ENCODE peak calls at places on chromosome X, in five cellular contexts. One of them, this sample, is unnamed.

GRCh38 chrX:19291086-19291485 is 52.6 kb upstream of the PDHA1 start:
- DNase-seq in activated CD4-positive, alpha-beta T cell treated with anti-CD3 and anti-CD28 coated beads for 1 hour: no peak
- DNase-seq in NCI-H1436: no peak
- DNase-seq in cardiac muscle cell: no peak
- DNase-seq in choroid plexus epithelial cell: no peak
- DNase-seq in this sample: no peak

GRCh38 chrX:115067812-115068211 is 50.4 kb upstream of the IL13RA2 start:
- DNase-seq in activated CD4-positive, alpha-beta T cell treated with anti-CD3 and anti-CD28 coated beads for 1 hour: no peak
- DNase-seq in NCI-H1436: no peak
- DNase-seq in cardiac muscle cell: no peak
- DNase-seq in choroid plexus epithelial cell: peak; percentile 14
- DNase-seq in this sample: no peak

GRCh38 chrX:14064632-14065432 is 35.1 kb upstream of the GEMIN8 start:
- DNase-seq in activated CD4-positive, alpha-beta T cell treated with anti-CD3 and anti-CD28 coated beads for 1 hour: no peak
- DNase-seq in NCI-H1436: no peak
- DNase-seq in cardiac muscle cell: no peak
- DNase-seq in choroid plexus epithelial cell: peak; percentile 4
- DNase-seq in this sample: no peak

GRCh38 chrX:139187738-139188137 is 342.8 kb upstream of the F9 start:
- DNase-seq in activated CD4-positive, alpha-beta T cell treated with anti-CD3 and anti-CD28 coated beads for 1 hour: no peak
- DNase-seq in NCI-H1436: no peak
- DNase-seq in cardiac muscle cell: no peak
- DNase-seq in choroid plexus epithelial cell: no peak
- DNase-seq in this sample: no peak

GRCh38 chrX:136387951-136388502 is 87.3 kb downstream of the ADGRG4 start:
- DNase-seq in activated CD4-positive, alpha-beta T cell treated with anti-CD3 and anti-CD28 coated beads for 1 hour: no peak
- DNase-seq in NCI-H1436: no peak
- DNase-seq in cardiac muscle cell: no peak
- DNase-seq in choroid plexus epithelial cell: no peak
- DNase-seq in this sample: no peak

GRCh38 chrX:55074851-55075467 is at the start of gene PAGE2B:
- DNase-seq in activated CD4-positive, alpha-beta T cell treated with anti-CD3 and anti-CD28 coated beads for 1 hour: no peak
- DNase-seq in NCI-H1436: no peak
- DNase-seq in cardiac muscle cell: no peak
- DNase-seq in choroid plexus epithelial cell: no peak
- DNase-seq in this sample: no peak

GRCh38 chrX:22526339-22526738 is 253.6 kb downstream of the CBLL2 start:
- DNase-seq in activated CD4-positive, alpha-beta T cell treated with anti-CD3 and anti-CD28 coated beads for 1 hour: no peak
- DNase-seq in NCI-H1436: no peak
- DNase-seq in cardiac muscle cell: no peak
- DNase-seq in choroid plexus epithelial cell: peak; percentile 60
- DNase-seq in this sample: no peak

GRCh38 chrX:17441965-17442364 is 67.0 kb downstream of the NHS start:
- DNase-seq in activated CD4-positive, alpha-beta T cell treated with anti-CD3 and anti-CD28 coated beads for 1 hour: no peak
- DNase-seq in NCI-H1436: no peak
- DNase-seq in cardiac muscle cell: no peak
- DNase-seq in choroid plexus epithelial cell: no peak
- DNase-seq in this sample: no peak

GRCh38 chrX:136625246-136625645 is 22.7 kb upstream of the CD40LG start:
- DNase-seq in activated CD4-positive, alpha-beta T cell treated with anti-CD3 and anti-CD28 coated beads for 1 hour: no peak
- DNase-seq in NCI-H1436: no peak
- DNase-seq in cardiac muscle cell: no peak
- DNase-seq in choroid plexus epithelial cell: no peak
- DNase-seq in this sample: no peak

GRCh38 chrX:47198026-47198686 is 4.5 kb downstream of the UBA1 start:
- DNase-seq in activated CD4-positive, alpha-beta T cell treated with anti-CD3 and anti-CD28 coated beads for 1 hour: no peak
- DNase-seq in NCI-H1436: no peak
- DNase-seq in cardiac muscle cell: peak; percentile 35
- DNase-seq in choroid plexus epithelial cell: peak; percentile 64
- DNase-seq in this sample: no peak

GRCh38 chrX:8289523-8289922 is 118.5 kb upstream of the VCX2 start:
- DNase-seq in activated CD4-positive, alpha-beta T cell treated with anti-CD3 and anti-CD28 coated beads for 1 hour: no peak
- DNase-seq in NCI-H1436: no peak
- DNase-seq in cardiac muscle cell: no peak
- DNase-seq in choroid plexus epithelial cell: no peak
- DNase-seq in this sample: no peak

GRCh38 chrX:19810809-19811208 is 76.6 kb downstream of the SH3KBP1 start:
- DNase-seq in activated CD4-positive, alpha-beta T cell treated with anti-CD3 and anti-CD28 coated beads for 1 hour: no peak
- DNase-seq in NCI-H1436: no peak
- DNase-seq in cardiac muscle cell: no peak
- DNase-seq in choroid plexus epithelial cell: peak; percentile 72
- DNase-seq in this sample: no peak

GRCh38 chrX:150506486-150506885 is 61.9 kb upstream of the MTM1 start:
- DNase-seq in activated CD4-positive, alpha-beta T cell treated with anti-CD3 and anti-CD28 coated beads for 1 hour: no peak
- DNase-seq in NCI-H1436: peak; percentile 24
- DNase-seq in cardiac muscle cell: no peak
- DNase-seq in choroid plexus epithelial cell: no peak
- DNase-seq in this sample: no peak

GRCh38 chrX:39477438-39478120 is 620.2 kb downstream of the BCOR start:
- DNase-seq in activated CD4-positive, alpha-beta T cell treated with anti-CD3 and anti-CD28 coated beads for 1 hour: peak; percentile 8
- DNase-seq in NCI-H1436: peak; percentile 41
- DNase-seq in cardiac muscle cell: peak; percentile 53
- DNase-seq in choroid plexus epithelial cell: no peak
- DNase-seq in this sample: no peak

GRCh38 chrX:32150141-32150540 is 1061.2 kb downstream of the DMD start:
- DNase-seq in activated CD4-positive, alpha-beta T cell treated with anti-CD3 and anti-CD28 coated beads for 1 hour: no peak
- DNase-seq in NCI-H1436: no peak
- DNase-seq in cardiac muscle cell: no peak
- DNase-seq in choroid plexus epithelial cell: no peak
- DNase-seq in this sample: no peak

GRCh38 chrX:113929004-113929403 is 654.9 kb upstream of the HTR2C start:
- DNase-seq in activated CD4-positive, alpha-beta T cell treated with anti-CD3 and anti-CD28 coated beads for 1 hour: no peak
- DNase-seq in NCI-H1436: peak; percentile 2
- DNase-seq in cardiac muscle cell: peak; percentile 76
- DNase-seq in choroid plexus epithelial cell: peak; percentile 25
- DNase-seq in this sample: no peak

GRCh38 chrX:113522814-113523213 is 682.2 kb upstream of the AMOT start:
- DNase-seq in activated CD4-positive, alpha-beta T cell treated with anti-CD3 and anti-CD28 coated beads for 1 hour: no peak
- DNase-seq in NCI-H1436: no peak
- DNase-seq in cardiac muscle cell: no peak
- DNase-seq in choroid plexus epithelial cell: no peak
- DNase-seq in this sample: no peak

GRCh38 chrX:39577976-39578962 is 519.5 kb downstream of the BCOR start:
- DNase-seq in activated CD4-positive, alpha-beta T cell treated with anti-CD3 and anti-CD28 coated beads for 1 hour: peak; percentile 7
- DNase-seq in NCI-H1436: no peak
- DNase-seq in cardiac muscle cell: no peak
- DNase-seq in choroid plexus epithelial cell: no peak
- DNase-seq in this sample: peak; percentile 30

GRCh38 chrX:13015536-13016236 is 28.7 kb downstream of the FAM9C start:
- DNase-seq in activated CD4-positive, alpha-beta T cell treated with anti-CD3 and anti-CD28 coated beads for 1 hour: no peak
- DNase-seq in NCI-H1436: no peak
- DNase-seq in cardiac muscle cell: no peak
- DNase-seq in choroid plexus epithelial cell: peak; percentile 23
- DNase-seq in this sample: no peak

GRCh38 chrX:101348452-101349222 is at the start of gene TIMM8A:
- DNase-seq in activated CD4-positive, alpha-beta T cell treated with anti-CD3 and anti-CD28 coated beads for 1 hour: peak; percentile 51
- DNase-seq in NCI-H1436: peak; percentile 70
- DNase-seq in cardiac muscle cell: peak; percentile 76
- DNase-seq in choroid plexus epithelial cell: peak; percentile 69
- DNase-seq in this sample: peak; percentile 73

GRCh38 chrX:41730101-41730500 is 6.1 kb downstream of the GPR82 start:
- DNase-seq in activated CD4-positive, alpha-beta T cell treated with anti-CD3 and anti-CD28 coated beads for 1 hour: no peak
- DNase-seq in NCI-H1436: no peak
- DNase-seq in cardiac muscle cell: no peak
- DNase-seq in choroid plexus epithelial cell: peak; percentile 72
- DNase-seq in this sample: no peak

GRCh38 chrX:97474933-97475332 is 591.2 kb downstream of the RPA4 start:
- DNase-seq in activated CD4-positive, alpha-beta T cell treated with anti-CD3 and anti-CD28 coated beads for 1 hour: no peak
- DNase-seq in NCI-H1436: no peak
- DNase-seq in cardiac muscle cell: no peak
- DNase-seq in choroid plexus epithelial cell: no peak
- DNase-seq in this sample: no peak

GRCh38 chrX:76453737-76454406 is 26.4 kb downstream of the MAGEE1 start:
- DNase-seq in activated CD4-positive, alpha-beta T cell treated with anti-CD3 and anti-CD28 coated beads for 1 hour: no peak
- DNase-seq in NCI-H1436: no peak
- DNase-seq in cardiac muscle cell: peak; percentile 3
- DNase-seq in choroid plexus epithelial cell: no peak
- DNase-seq in this sample: no peak

GRCh38 chrX:17500145-17500579 is 125.2 kb downstream of the NHS start:
- DNase-seq in activated CD4-positive, alpha-beta T cell treated with anti-CD3 and anti-CD28 coated beads for 1 hour: no peak
- DNase-seq in NCI-H1436: no peak
- DNase-seq in cardiac muscle cell: no peak
- DNase-seq in choroid plexus epithelial cell: peak; percentile 30
- DNase-seq in this sample: no peak

GRCh38 chrX:111375747-111376146 is 36.2 kb downstream of the DCX start:
- DNase-seq in activated CD4-positive, alpha-beta T cell treated with anti-CD3 and anti-CD28 coated beads for 1 hour: no peak
- DNase-seq in NCI-H1436: no peak
- DNase-seq in cardiac muscle cell: peak; percentile 71
- DNase-seq in choroid plexus epithelial cell: peak; percentile 0
- DNase-seq in this sample: no peak

GRCh38 chrX:20028588-20028987 is 37.7 kb upstream of the BCLAF3 start:
- DNase-seq in activated CD4-positive, alpha-beta T cell treated with anti-CD3 and anti-CD28 coated beads for 1 hour: no peak
- DNase-seq in NCI-H1436: no peak
- DNase-seq in cardiac muscle cell: no peak
- DNase-seq in choroid plexus epithelial cell: no peak
- DNase-seq in this sample: no peak